ENCODE peak calls at places on chromosomes 2 and 18, in five cellular contexts. One of them, this sample, is unnamed.
A peak's percentile ranks its signal among the peaks of the same experiment; 100 is the strongest.

GRCh38 chr2:14896280-14896679 is 263.8 kb downstream of the LRATD1 start:
- DNase-seq in GM23338: no peak
- DNase-seq in stomach: no peak
- DNase-seq in transverse colon: no peak
- DNase-seq in breast epithelium: no peak
- DNase-seq in this sample: no peak

GRCh38 chr2:69692424-69692823 is 48.9 kb upstream of the AAK1 start:
- DNase-seq in GM23338: no peak
- DNase-seq in stomach: no peak
- DNase-seq in transverse colon: no peak
- DNase-seq in breast epithelium: no peak
- DNase-seq in this sample: no peak

GRCh38 chr2:43220982-43221659 is 5.3 kb downstream of the ZFP36L2 start:
- DNase-seq in GM23338: peak; percentile 76
- DNase-seq in stomach: peak; percentile 50
- DNase-seq in transverse colon: peak; percentile 78
- DNase-seq in breast epithelium: no peak
- DNase-seq in this sample: peak; percentile 89

GRCh38 chr2:152409691-152410597 is 75.0 kb downstream of the FMNL2 start:
- DNase-seq in GM23338: no peak
- DNase-seq in stomach: no peak
- DNase-seq in transverse colon: no peak
- DNase-seq in breast epithelium: no peak
- DNase-seq in this sample: no peak

GRCh38 chr2:192070099-192070498 is 124.6 kb downstream of the TMEFF2 start:
- DNase-seq in GM23338: no peak
- DNase-seq in stomach: no peak
- DNase-seq in transverse colon: no peak
- DNase-seq in breast epithelium: no peak
- DNase-seq in this sample: no peak

GRCh38 chr2:143481231-143481613 is 352.0 kb downstream of the ARHGAP15 start:
- DNase-seq in GM23338: no peak
- DNase-seq in stomach: no peak
- DNase-seq in transverse colon: no peak
- DNase-seq in breast epithelium: no peak
- DNase-seq in this sample: no peak

GRCh38 chr2:80154231-80154915 is 150.2 kb downstream of the LRRTM1 start:
- DNase-seq in GM23338: no peak
- DNase-seq in stomach: no peak
- DNase-seq in transverse colon: no peak
- DNase-seq in breast epithelium: no peak
- DNase-seq in this sample: no peak

GRCh38 chr2:117406443-117406842 is 408.0 kb upstream of the DDX18 start:
- DNase-seq in GM23338: no peak
- DNase-seq in stomach: no peak
- DNase-seq in transverse colon: no peak
- DNase-seq in breast epithelium: no peak
- DNase-seq in this sample: no peak

GRCh38 chr2:73202156-73203054 is at the start of gene NOTO:
- DNase-seq in GM23338: peak; percentile 82
- DNase-seq in stomach: no peak
- DNase-seq in transverse colon: no peak
- DNase-seq in breast epithelium: no peak
- DNase-seq in this sample: no peak

GRCh38 chr2:102229141-102229764 is 42.4 kb downstream of the IL1RL2 start:
- DNase-seq in GM23338: no peak
- DNase-seq in stomach: no peak
- DNase-seq in transverse colon: no peak
- DNase-seq in breast epithelium: no peak
- DNase-seq in this sample: no peak

GRCh38 chr2:223442874-223443273 is 159.3 kb downstream of the SCG2 start:
- DNase-seq in GM23338: no peak
- DNase-seq in stomach: no peak
- DNase-seq in transverse colon: no peak
- DNase-seq in breast epithelium: no peak
- DNase-seq in this sample: no peak

GRCh38 chr18:45250479-45250878 is 364.8 kb upstream of the SLC14A2 start:
- DNase-seq in GM23338: no peak
- DNase-seq in stomach: no peak
- DNase-seq in transverse colon: no peak
- DNase-seq in breast epithelium: no peak
- DNase-seq in this sample: no peak

GRCh38 chr2:141439524-141439923 is 691.3 kb downstream of the LRP1B start:
- DNase-seq in GM23338: no peak
- DNase-seq in stomach: no peak
- DNase-seq in transverse colon: no peak
- DNase-seq in breast epithelium: no peak
- DNase-seq in this sample: no peak

GRCh38 chr2:240647503-240648154 is 22.3 kb downstream of the GPR35 start:
- DNase-seq in GM23338: no peak
- DNase-seq in stomach: no peak
- DNase-seq in transverse colon: no peak
- DNase-seq in breast epithelium: no peak
- DNase-seq in this sample: no peak

GRCh38 chr2:167264380-167264779 is 376.1 kb downstream of the XIRP2 start:
- DNase-seq in GM23338: peak; percentile 68
- DNase-seq in stomach: no peak
- DNase-seq in transverse colon: peak; percentile 36
- DNase-seq in breast epithelium: no peak
- DNase-seq in this sample: no peak

GRCh38 chr18:23967321-23968089 is 47.0 kb upstream of the TTC39C start:
- DNase-seq in GM23338: no peak
- DNase-seq in stomach: no peak
- DNase-seq in transverse colon: no peak
- DNase-seq in breast epithelium: no peak
- DNase-seq in this sample: peak; percentile 82

DNA sequence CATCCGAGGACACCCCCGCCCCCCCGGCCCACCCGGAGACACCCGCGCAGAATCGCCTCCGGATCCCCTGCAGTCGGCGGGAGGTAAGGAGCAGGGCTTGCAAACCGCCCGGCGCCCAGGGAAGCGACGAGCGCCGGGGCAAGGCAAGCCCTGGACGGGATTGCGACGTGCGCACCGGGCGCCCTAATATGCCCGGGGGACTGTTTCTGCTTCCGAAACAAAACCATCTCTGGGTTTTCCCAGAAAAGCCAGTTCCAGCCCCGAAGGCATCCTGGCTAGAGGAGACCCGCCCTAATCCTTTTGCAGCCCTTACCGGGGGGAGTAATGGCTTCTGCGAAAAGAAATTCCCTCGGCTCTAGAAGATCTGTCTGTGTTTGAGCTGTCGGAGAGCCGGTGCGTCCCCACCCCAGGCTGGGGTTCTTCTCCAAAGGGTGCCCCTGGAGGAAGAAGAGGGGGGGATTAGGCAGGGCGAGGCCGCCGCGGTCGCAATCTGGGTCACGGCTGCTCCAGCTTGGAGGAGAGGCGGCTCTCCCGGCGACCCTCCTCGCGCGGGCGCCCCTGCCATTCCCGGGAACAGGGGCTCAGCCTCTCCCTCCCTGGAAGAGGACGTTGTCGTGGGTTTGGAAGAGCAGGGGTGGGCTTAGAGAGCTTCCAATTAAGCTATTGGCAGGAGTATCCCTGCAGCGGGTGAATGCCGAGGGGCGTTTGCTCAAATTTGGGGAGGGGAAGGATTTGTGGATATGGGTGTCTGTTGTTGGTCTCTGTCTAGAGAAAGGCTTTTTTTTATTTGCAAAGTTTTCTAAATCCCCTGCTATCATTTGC is 522 bp downstream of the MYCN start:
- DNase-seq in GM23338: peak; percentile 52
- DNase-seq in stomach: no peak
- DNase-seq in transverse colon: no peak
- DNase-seq in breast epithelium: no peak
- DNase-seq in this sample: no peak
- H3K4me3 ChIP-seq in GM23338: peak overlapping the region; percentile 100
- H3K4me3 ChIP-seq in stomach: peak overlapping the region; percentile 54
- H3K4me3 ChIP-seq in transverse colon: peak overlapping the region; percentile 34
- H3K4me3 ChIP-seq in breast epithelium: peak overlapping the region; percentile 54
- H3K4me3 ChIP-seq in this sample: peak overlapping the region; percentile 32

GRCh38 chr2:46008082-46008870 is 288.9 kb upstream of the EPAS1 start:
- DNase-seq in GM23338: no peak
- DNase-seq in stomach: no peak
- DNase-seq in transverse colon: peak; percentile 57
- DNase-seq in breast epithelium: no peak
- DNase-seq in this sample: no peak

GRCh38 chr2:46009772-46010171 is 287.4 kb upstream of the EPAS1 start:
- DNase-seq in GM23338: no peak
- DNase-seq in stomach: no peak
- DNase-seq in transverse colon: no peak
- DNase-seq in breast epithelium: no peak
- DNase-seq in this sample: no peak

GRCh38 chr2:46009315-46009714 is 287.9 kb upstream of the EPAS1 start:
- DNase-seq in GM23338: no peak
- DNase-seq in stomach: no peak
- DNase-seq in transverse colon: no peak
- DNase-seq in breast epithelium: no peak
- DNase-seq in this sample: no peak

GRCh38 chr2:46010925-46011490 is 286.2 kb upstream of the EPAS1 start:
- DNase-seq in GM23338: peak; percentile 66
- DNase-seq in stomach: no peak
- DNase-seq in transverse colon: no peak
- DNase-seq in breast epithelium: no peak
- DNase-seq in this sample: no peak

GRCh38 chr2:46010223-46010924 is 286.8 kb upstream of the EPAS1 start:
- DNase-seq in GM23338: no peak
- DNase-seq in stomach: no peak
- DNase-seq in transverse colon: no peak
- DNase-seq in breast epithelium: no peak
- DNase-seq in this sample: no peak
- H3K27ac ChIP-seq in GM23338: no peak overlapping the region
- H3K27ac ChIP-seq in stomach: no peak overlapping the region
- H3K27ac ChIP-seq in transverse colon: no peak overlapping the region
- H3K27ac ChIP-seq in breast epithelium: no peak overlapping the region
- H3K27ac ChIP-seq in this sample: no peak overlapping the region

GRCh38 chr2:199463000-199463692 is 5.4 kb upstream of the SATB2 start:
- DNase-seq in GM23338: peak; percentile 84
- DNase-seq in stomach: peak; percentile 71
- DNase-seq in transverse colon: peak; percentile 90
- DNase-seq in breast epithelium: no peak
- DNase-seq in this sample: peak; percentile 91
- TF ChIP-seq POLR2AphosphoS5 in GM23338: no peak
- TF ChIP-seq POLR2AphosphoS5 in stomach: no peak
- TF ChIP-seq POLR2AphosphoS5 in transverse colon: peak; percentile 78
- TF ChIP-seq POLR2AphosphoS5 in breast epithelium: no peak
- TF ChIP-seq POLR2AphosphoS5 in this sample: peak; percentile 38

DNA sequence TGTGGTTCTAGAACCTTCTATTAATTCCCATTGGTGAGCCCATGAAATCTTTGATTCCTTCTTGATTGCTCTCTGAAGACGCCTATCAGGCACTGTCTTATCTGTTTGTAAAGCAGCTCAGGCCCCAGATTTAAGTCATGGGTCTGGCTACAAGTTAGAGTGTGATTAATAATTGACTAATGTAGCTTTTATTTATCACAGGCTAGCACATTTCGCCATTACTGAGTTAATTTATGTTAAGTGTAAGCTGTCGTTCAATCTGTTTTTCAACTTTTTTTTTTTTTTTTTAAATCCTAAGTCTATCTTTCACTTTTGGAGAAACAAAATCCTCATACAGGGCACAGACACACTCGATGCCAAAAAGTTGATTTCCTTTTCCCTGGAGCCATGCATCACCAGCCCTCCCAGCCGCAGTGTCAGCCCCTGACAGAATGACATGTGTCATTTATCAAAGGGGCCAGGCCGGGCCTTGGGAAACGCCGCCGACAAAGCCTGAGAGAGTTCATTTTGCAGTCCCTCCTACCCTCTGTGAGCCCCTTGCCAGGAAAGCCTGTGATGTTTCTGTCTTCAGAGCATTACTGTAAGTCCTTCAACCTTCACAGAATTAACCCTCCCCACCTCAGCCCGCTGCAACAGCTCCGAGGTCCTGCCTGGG is 15.8 kb downstream of the TSHZ1 start:
- DNase-seq in GM23338: no peak
- DNase-seq in stomach: no peak
- DNase-seq in transverse colon: no peak
- DNase-seq in breast epithelium: no peak
- DNase-seq in this sample: peak; percentile 72
- H3K4me3 ChIP-seq in GM23338: no peak overlapping the region
- H3K4me3 ChIP-seq in stomach: peak overlapping the region; percentile 17
- H3K4me3 ChIP-seq in transverse colon: no peak overlapping the region
- H3K4me3 ChIP-seq in breast epithelium: peak overlapping the region; percentile 18
- H3K4me3 ChIP-seq in this sample: peak overlapping the region; percentile 12

GRCh38 chr2:156437272-156437671 is 1.1 kb downstream of the GPD2 start:
- DNase-seq in GM23338: no peak
- DNase-seq in stomach: peak; percentile 28
- DNase-seq in transverse colon: peak; percentile 30
- DNase-seq in breast epithelium: no peak
- DNase-seq in this sample: no peak
- H3K27ac ChIP-seq in GM23338: no peak overlapping the region
- H3K27ac ChIP-seq in stomach: peak overlapping the region; percentile 99
- H3K27ac ChIP-seq in transverse colon: peak overlapping the region; percentile 96
- H3K27ac ChIP-seq in breast epithelium: peak overlapping the region; percentile 98
- H3K27ac ChIP-seq in this sample: peak overlapping the region; percentile 96

GRCh38 chr2:84924173-84925106 is 19.0 kb downstream of the TMSB10 start:
- DNase-seq in GM23338: peak; percentile 78
- DNase-seq in stomach: peak; percentile 33
- DNase-seq in transverse colon: peak; percentile 62
- DNase-seq in breast epithelium: no peak
- DNase-seq in this sample: peak; percentile 64
- TF ChIP-seq POLR2AphosphoS5 in GM23338: no peak
- TF ChIP-seq POLR2AphosphoS5 in stomach: no peak
- TF ChIP-seq POLR2AphosphoS5 in transverse colon: no peak
- TF ChIP-seq POLR2AphosphoS5 in breast epithelium: peak; percentile 23
- TF ChIP-seq POLR2AphosphoS5 in this sample: no peak

GRCh38 chr2:282693-283263 is 5.1 kb downstream of the ALKAL2 start:
- DNase-seq in GM23338: no peak
- DNase-seq in stomach: no peak
- DNase-seq in transverse colon: no peak
- DNase-seq in breast epithelium: no peak
- DNase-seq in this sample: no peak
- H3K4me3 ChIP-seq in GM23338: no peak overlapping the region
- H3K4me3 ChIP-seq in stomach: no peak overlapping the region
- H3K4me3 ChIP-seq in transverse colon: no peak overlapping the region
- H3K4me3 ChIP-seq in breast epithelium: no peak overlapping the region
- H3K4me3 ChIP-seq in this sample: no peak overlapping the region

DNA sequence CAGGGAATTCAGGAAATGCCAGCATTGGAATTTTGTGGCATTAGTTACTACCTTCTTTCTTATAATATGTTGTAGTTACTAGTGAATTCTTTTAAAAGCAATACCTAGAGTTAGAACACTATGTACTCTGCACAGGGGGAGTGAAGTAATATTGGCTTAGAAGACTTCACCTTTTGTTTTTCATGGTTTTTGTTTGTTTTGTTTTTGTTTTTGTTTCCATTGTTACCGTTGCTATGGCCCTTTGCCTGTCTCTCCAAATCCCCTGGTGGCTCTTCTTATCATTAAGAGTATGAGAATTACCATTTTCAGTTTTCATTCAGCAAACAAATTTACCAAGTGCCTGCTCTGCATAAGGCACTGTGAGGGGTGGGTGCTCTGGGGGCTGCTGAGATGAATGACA is 160.1 kb downstream of the HAUS1 start:
- DNase-seq in GM23338: peak; percentile 87
- DNase-seq in stomach: no peak
- DNase-seq in transverse colon: no peak
- DNase-seq in breast epithelium: no peak
- DNase-seq in this sample: no peak
- H3K27ac ChIP-seq in GM23338: peak overlapping the region; percentile 67
- H3K27ac ChIP-seq in stomach: no peak overlapping the region
- H3K27ac ChIP-seq in transverse colon: no peak overlapping the region
- H3K27ac ChIP-seq in breast epithelium: peak overlapping the region; percentile 54
- H3K27ac ChIP-seq in this sample: no peak overlapping the region

GRCh38 chr2:42046819-42047487 is 868 bp upstream of the PKDCC start:
- DNase-seq in GM23338: peak; percentile 91
- DNase-seq in stomach: no peak
- DNase-seq in transverse colon: no peak
- DNase-seq in breast epithelium: no peak
- DNase-seq in this sample: no peak
- TF ChIP-seq POLR2AphosphoS5 in GM23338: peak; percentile 54
- TF ChIP-seq POLR2AphosphoS5 in stomach: no peak
- TF ChIP-seq POLR2AphosphoS5 in transverse colon: no peak
- TF ChIP-seq POLR2AphosphoS5 in breast epithelium: no peak
- TF ChIP-seq POLR2AphosphoS5 in this sample: no peak